ENCODE peak calls at places on chromosomes 16 and 17, in five cellular contexts. K is activated T-cell treated with anti-CD3 and anti-CD28 coated beads, Interleukin-2, amount 50 U/mL, for 72 hours; C is IMR-90; O is Right ventricle myocardium inferior; V is GM12878. W is an unnamed sample.

GRCh38 chr16:9092282-9092962 is 978 bp downstream of the HAPSTR1 start:
- ATAC-seq in K (peak), C (peak), O (no peak), V (peak), W (peak)

GRCh38 chr16:86730597-86730996 is 152.2 kb downstream of the FOXL1 start:
- ATAC-seq in K (no peak), C (no peak), O (no peak), V (no peak), W (no peak)

GRCh38 chr17:31541559-31541958 is 150.1 kb downstream of the RAB11FIP4 start:
- ATAC-seq in K (peak), C (peak), O (peak), V (peak), W (no peak)

GRCh38 chr17:77106874-77107358 is 33.9 kb upstream of the SEC14L1 start:
- ATAC-seq in K (peak), C (no peak), O (no peak), V (peak), W (peak)

GRCh38 chr17:58756246-58757161 is 850 bp downstream of the PPM1E start:
- ATAC-seq in K (peak), C (peak), O (peak), V (peak), W (peak)

GRCh38 chr17:64129515-64129764 is 504 bp downstream of the ERN1 start:
- ATAC-seq in K (no peak), C (no peak), O (peak), V (no peak), W (no peak)

GRCh38 chr17:79923974-79924638 is 84.9 kb upstream of the CBX4 start:
- ATAC-seq in K (peak), C (no peak), O (no peak), V (peak), W (no peak)

GRCh38 chr16:29745853-29746345 is at the start of gene C16orf54:
- ATAC-seq in K (peak), C (no peak), O (peak), V (peak), W (peak)

GRCh38 chr16:56871172-56871593 is 6.2 kb downstream of the SLC12A3 start:
- ATAC-seq in K (no peak), C (peak), O (no peak), V (peak), W (peak)

GRCh38 chr17:81112461-81112860 is 52.8 kb upstream of the PVALEF start:
- ATAC-seq in K (no peak), C (no peak), O (no peak), V (no peak), W (no peak)

GRCh38 chr16:86137359-86137758 is 238.4 kb downstream of the IRF8 start:
- ATAC-seq in K (no peak), C (no peak), O (no peak), V (peak), W (no peak)

GRCh38 chr16:49832177-49832576 is 23.7 kb downstream of the ZNF423 start:
- ATAC-seq in K (no peak), C (no peak), O (peak), V (no peak), W (no peak)

GRCh38 chr16:64391009-64391663 is 730.7 kb downstream of the CDH11 start:
- ATAC-seq in K (no peak), C (peak), O (no peak), V (no peak), W (no peak)

GRCh38 chr17:19274893-19275292 is 37.7 kb downstream of the EPN2 start:
- ATAC-seq in K (no peak), C (no peak), O (no peak), V (no peak), W (no peak)

GRCh38 chr17:47717845-47718621 is 15.0 kb upstream of the TBX21 start:
- ATAC-seq in K (peak), C (no peak), O (no peak), V (no peak), W (no peak)

GRCh38 chr17:34177642-34178041 is 77.4 kb upstream of the CCL2 start:
- ATAC-seq in K (no peak), C (peak), O (no peak), V (no peak), W (no peak)

GRCh38 chr17:76082326-76083251 is 3.6 kb downstream of the ZACN start:
- ATAC-seq in K (no peak), C (no peak), O (no peak), V (no peak), W (no peak)

W was measured in stimulated activated memory B cell treated with anti-CD40 and anti-IgM and Interleukin-4, amounts not matched to agents 10 μg/mL and 1 μg/mL and 100 μg/mL, for 72 hours.